ENCODE peak calls at places on chromosomes 13 and 19, in four cellular contexts. A, N, R and F are unnamed samples.

GRCh38 chr13:23856008-23856750 is 33.0 kb downstream of the MIPEP start:
- DNase-seq in A (no peak), N (no peak), R (no peak), F (no peak)

GRCh38 chr19:29098863-29099481 is 114.0 kb downstream of the UQCRFS1 start:
- DNase-seq in A (peak; percentile 12), N (no peak), R (no peak), F (no peak)

GRCh38 chr13:100536643-100537180 is 51.9 kb downstream of the GGACT start:
- DNase-seq in A (no peak), N (no peak), R (no peak), F (no peak)

GRCh38 chr19:11377237-11377636 is 2.8 kb downstream of the SWSAP1 start:
- DNase-seq in A (peak; percentile 57), N (no peak), R (no peak), F (no peak)

GRCh38 chr13:112892759-112893569 is 76.0 kb upstream of the MCF2L start:
- DNase-seq in A (no peak), N (no peak), R (peak; percentile 83), F (no peak)

GRCh38 chr19:32201211-32201610 is 144.2 kb upstream of the ZNF507 start:
- DNase-seq in A (no peak), N (no peak), R (no peak), F (no peak)

GRCh38 chr19:19436137-19436691 is 30.7 kb downstream of the GATAD2A start:
- DNase-seq in A (no peak), N (no peak), R (no peak), F (peak; percentile 9)

GRCh38 chr13:109148243-109148642 is 518.8 kb downstream of the MYO16 start:
- DNase-seq in A (no peak), N (no peak), R (no peak), F (no peak)

GRCh38 chr13:30895773-30896172 is 10.3 kb upstream of the MEDAG start:
- DNase-seq in A (no peak), N (no peak), R (no peak), F (no peak)

GRCh38 chr13:114032121-114032799 is 58.4 kb upstream of the C13orf46 start:
- DNase-seq in A (no peak), N (no peak), R (peak; percentile 47), F (no peak)

GRCh38 chr19:24029941-24030636 is 56.9 kb upstream of the ZNF254 start:
- DNase-seq in A (peak; percentile 11), N (no peak), R (peak; percentile 25), F (no peak)

GRCh38 chr19:24032651-24033050 is 54.3 kb upstream of the ZNF254 start:
- DNase-seq in A (no peak), N (no peak), R (no peak), F (no peak)

GRCh38 chr19:24033962-24034342 is 53.0 kb upstream of the ZNF254 start:
- DNase-seq in A (peak; percentile 36), N (no peak), R (peak; percentile 41), F (peak; percentile 45)

DNA sequence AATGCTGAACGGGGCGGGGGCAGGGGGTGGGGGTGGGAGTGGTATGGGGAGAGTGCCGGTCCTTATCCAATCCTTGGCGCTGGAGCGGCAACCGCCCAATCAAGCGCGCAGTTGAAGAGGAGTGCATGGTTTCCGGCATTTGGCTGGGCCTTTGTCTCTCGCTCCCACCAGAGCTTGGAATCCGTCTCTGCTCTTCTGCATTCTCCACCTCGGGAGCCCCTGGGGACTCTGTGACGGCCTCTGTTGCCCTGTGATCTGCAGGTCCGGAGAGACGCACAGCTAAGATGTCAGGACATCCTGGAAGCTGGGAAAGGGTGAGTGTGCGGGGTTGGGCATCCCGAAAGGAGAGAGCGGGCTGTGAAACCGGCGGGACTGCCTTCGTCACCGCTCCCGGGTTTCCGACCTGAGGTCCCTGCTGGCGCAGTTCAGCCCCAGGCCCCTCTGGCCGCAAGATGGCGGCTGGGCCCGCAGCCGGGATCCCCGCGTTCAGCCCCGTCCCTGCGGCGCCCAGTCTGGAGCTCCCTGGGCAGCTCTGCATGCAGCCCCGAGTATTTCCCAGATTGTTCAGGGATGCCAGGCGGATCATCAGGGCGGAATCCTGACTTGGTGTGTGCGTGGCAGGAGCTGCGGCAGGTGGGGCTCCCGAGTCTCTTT is 53.6 kb upstream of the ZNF254 start:
- DNase-seq in A (peak; percentile 91), N (peak; percentile 52), R (peak; percentile 90), F (peak; percentile 94)
- TF ChIP-seq ELF1 in A (no peak), N (no peak), R (peak; percentile 62), F (peak; percentile 62)

DNA sequence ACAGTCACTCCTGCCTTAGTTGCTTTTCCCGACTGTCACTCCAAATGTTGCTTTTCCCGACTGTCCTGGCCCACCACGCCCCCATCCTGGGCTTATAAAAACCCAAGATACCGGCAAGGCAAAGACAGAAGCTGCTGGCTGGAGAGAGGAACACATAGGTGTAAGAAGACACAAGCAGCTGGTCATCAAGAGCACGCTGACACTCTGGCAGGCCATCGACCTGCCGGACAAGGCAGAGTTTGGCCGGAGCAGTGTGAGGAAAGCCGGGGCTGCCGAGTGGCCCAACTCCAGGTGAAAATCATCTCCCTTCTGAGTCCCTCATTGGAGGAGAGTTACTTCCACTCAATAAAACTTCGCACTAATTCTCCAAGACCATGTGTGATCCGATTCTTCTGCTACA is 349.5 kb downstream of the SLITRK1 start:
- DNase-seq in A (no peak), N (no peak), R (no peak), F (no peak)
- TF ChIP-seq ELF1 in A (no peak), N (no peak), R (no peak), F (no peak)

DNA sequence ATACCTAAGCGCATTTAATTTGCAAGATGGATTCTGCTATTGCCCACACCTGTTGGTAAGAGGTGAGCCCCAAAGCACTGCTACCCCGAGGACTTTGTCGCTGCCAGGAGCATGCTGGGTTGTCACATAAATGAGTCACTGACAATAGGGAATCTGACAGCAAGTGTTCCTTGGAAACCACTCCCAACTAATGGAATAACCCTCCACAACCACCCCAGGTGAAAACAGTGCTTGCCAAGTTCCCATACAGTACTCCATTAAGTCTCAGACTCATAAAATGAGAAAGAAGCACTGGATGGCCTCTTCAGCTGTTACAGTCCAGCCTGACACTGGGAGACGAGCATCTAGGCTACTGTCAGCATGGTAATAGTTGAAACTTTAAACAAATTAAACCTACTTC is 108.6 kb downstream of the EFNB2 start:
- DNase-seq in A (no peak), N (no peak), R (no peak), F (no peak)
- TF ChIP-seq ELF1 in A (no peak), N (no peak), R (no peak), F (no peak)

DNA sequence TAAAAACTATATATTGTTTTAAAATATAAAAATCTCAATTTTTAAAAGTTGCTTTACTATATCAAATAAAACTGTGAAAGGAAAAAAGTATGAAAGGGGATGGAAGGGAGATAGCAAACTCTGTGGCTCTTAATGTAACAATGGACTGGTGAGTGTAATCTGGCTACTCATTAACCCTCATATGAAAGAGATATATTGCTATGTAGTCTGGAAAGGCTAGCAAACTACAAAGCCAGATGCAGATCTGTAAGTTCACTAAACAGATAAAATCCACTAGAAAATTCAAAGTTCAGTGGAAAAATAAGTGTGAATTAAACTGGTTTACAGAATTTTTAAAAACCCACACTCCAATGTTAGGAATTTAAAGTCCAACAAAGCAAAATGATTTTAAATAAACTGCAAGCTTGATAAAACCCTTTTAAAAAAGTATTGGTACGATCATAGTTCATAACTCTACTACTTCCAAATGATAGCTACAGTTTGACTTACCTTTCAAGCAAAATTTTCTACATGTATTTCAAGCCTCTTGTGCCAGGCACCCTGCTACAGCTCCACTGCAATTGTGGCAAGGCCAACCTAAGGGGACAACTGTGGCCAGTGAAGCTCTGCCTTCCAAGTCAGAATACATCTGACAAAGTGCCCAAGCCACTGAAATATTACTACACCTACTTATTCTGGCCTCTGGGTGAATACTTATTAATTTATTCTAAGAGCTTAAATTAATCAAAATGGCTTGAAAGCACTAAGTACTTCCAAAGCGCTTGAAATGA is 647 bp upstream of the ELF1 start:
- DNase-seq in A (no peak), N (no peak), R (peak; percentile 80), F (peak; percentile 12)
- TF ChIP-seq ELF1 in A (no peak), N (no peak), R (no peak), F (no peak)

GRCh38 chr13:60369242-60369641 is 27.8 kb upstream of the TDRD3 start:
- DNase-seq in A (no peak), N (no peak), R (no peak), F (peak; percentile 3)

GRCh38 chr13:60372141-60372540 is 24.9 kb upstream of the TDRD3 start:
- DNase-seq in A (no peak), N (no peak), R (no peak), F (no peak)

DNA sequence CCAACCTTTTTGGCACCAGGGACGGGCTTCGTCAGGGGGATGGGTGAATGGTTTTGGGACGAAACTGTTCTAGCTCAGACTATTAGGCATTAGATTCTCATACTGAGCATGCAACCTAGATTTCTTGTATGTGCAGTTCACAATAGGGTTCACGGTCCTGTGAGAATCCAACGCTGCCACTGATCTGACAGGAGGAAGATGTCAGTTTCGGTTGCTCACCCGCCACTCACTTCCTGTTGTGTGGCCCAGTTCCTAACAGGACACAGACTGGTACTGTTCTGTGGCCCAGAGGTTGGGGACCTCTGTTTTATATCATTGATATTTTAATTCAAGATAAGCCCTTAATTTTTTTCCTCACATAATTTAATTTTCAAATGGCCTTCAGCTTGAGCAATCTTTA is 26.7 kb upstream of the TDRD3 start:
- DNase-seq in A (no peak), N (no peak), R (no peak), F (no peak)
- TF ChIP-seq ELF1 in A (no peak), N (no peak), R (no peak), F (no peak)

GRCh38 chr19:50719566-50719965 is at the start of gene SHANK1:
- DNase-seq in A (no peak), N (no peak), R (no peak), F (peak; percentile 88)

GRCh38 chr19:50721441-50722137 is 1.6 kb upstream of the CLEC11A start:
- DNase-seq in A (no peak), N (no peak), R (no peak), F (no peak)

GRCh38 chr19:50722248-50723013 is 733 bp upstream of the CLEC11A start:
- DNase-seq in A (no peak), N (no peak), R (no peak), F (no peak)

GRCh38 chr19:50720181-50720920 is 749 bp upstream of the SHANK1 start:
- DNase-seq in A (no peak), N (no peak), R (no peak), F (no peak)

DNA sequence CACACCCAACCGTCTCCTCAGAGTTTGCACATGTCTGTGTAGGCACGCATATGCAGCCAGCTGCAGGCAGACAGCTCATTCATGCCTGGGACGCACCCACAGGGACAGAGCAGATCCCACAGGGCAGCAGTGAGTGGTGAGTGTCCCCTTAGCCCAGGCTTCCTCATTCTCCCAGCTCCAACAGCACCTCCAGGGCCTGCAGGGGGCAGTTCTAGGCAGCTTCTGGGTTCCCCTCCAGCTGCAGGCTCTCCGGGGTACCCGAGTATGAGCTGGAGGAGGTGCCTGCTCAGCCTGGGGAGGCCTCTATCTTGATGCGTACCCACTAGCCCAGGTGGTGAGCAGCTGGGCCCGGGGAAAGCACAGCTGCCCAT is 1.3 kb upstream of the SHANK1 start:
- DNase-seq in A (peak; percentile 55), N (no peak), R (no peak), F (no peak)
- TF ChIP-seq ELF1 in A (no peak), N (no peak), R (no peak), F (no peak)

DNA sequence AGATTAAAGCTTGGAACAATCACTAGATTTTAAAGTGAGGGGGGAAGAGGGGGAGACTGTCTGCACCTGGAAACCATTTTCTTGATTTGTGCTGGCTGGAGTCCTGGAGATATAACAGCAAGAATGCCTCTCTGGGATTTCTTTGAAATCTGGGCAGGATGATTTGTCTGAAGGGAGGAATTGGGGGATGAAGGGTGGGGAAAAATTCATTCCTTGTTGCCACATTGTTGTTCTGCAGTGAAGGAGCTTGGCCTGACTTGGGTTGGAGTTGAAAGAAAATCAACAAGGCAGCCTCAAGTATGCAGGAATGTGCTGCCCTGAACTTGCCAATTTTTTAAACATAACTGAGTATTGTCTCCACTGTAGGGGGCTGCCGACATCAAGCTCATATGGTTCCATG is 627.6 kb upstream of the KLF12 start:
- DNase-seq in A (no peak), N (no peak), R (no peak), F (no peak)
- TF ChIP-seq ELF1 in A (no peak), N (no peak), R (no peak), F (no peak)

GRCh38 chr13:27442071-27442647 is 8.2 kb downstream of the MTIF3 start:
- DNase-seq in A (no peak), N (no peak), R (no peak), F (no peak)
- TF ChIP-seq ELF1 in A (no peak), N (no peak), R (no peak), F (no peak)